ENCODE peak calls at places on chromosomes 7 and 10, in six cellular contexts. One of them, this sample, is unnamed.
A peak's percentile ranks its signal among the peaks of the same experiment; 100 is the strongest.

GRCh38 chr10:33031171-33031570 is 73.1 kb upstream of the ITGB1 start:
- DNase-seq in astrocyte of the spinal cord: no peak
- DNase-seq in CD4-positive, CD25-positive, alpha-beta regulatory T cell: no peak
- DNase-seq in tibial nerve: no peak
- DNase-seq in sigmoid colon: no peak
- DNase-seq in BJ: no peak
- DNase-seq in this sample: no peak

GRCh38 chr7:1917221-1918062 is 247.4 kb downstream of the ELFN1 start:
- DNase-seq in astrocyte of the spinal cord: no peak
- DNase-seq in CD4-positive, CD25-positive, alpha-beta regulatory T cell: no peak
- DNase-seq in tibial nerve: no peak
- DNase-seq in sigmoid colon: no peak
- DNase-seq in BJ: no peak
- DNase-seq in this sample: no peak

GRCh38 chr10:26780793-26781601 is 79.8 kb downstream of the ABI1 start:
- DNase-seq in astrocyte of the spinal cord: peak; percentile 88
- DNase-seq in CD4-positive, CD25-positive, alpha-beta regulatory T cell: no peak
- DNase-seq in tibial nerve: no peak
- DNase-seq in sigmoid colon: no peak
- DNase-seq in BJ: peak; percentile 84
- DNase-seq in this sample: no peak

GRCh38 chr7:105849122-105849855 is 27.1 kb downstream of the ATXN7L1 start:
- DNase-seq in astrocyte of the spinal cord: no peak
- DNase-seq in CD4-positive, CD25-positive, alpha-beta regulatory T cell: peak; percentile 71
- DNase-seq in tibial nerve: no peak
- DNase-seq in sigmoid colon: no peak
- DNase-seq in BJ: no peak
- DNase-seq in this sample: peak; percentile 35

GRCh38 chr10:133176546-133176945 is 16.5 kb downstream of the KNDC1 start:
- DNase-seq in astrocyte of the spinal cord: no peak
- DNase-seq in CD4-positive, CD25-positive, alpha-beta regulatory T cell: no peak
- DNase-seq in tibial nerve: no peak
- DNase-seq in sigmoid colon: peak; percentile 40
- DNase-seq in BJ: no peak
- DNase-seq in this sample: no peak

GRCh38 chr7:131836733-131837132 is 280.3 kb upstream of the PODXL start:
- DNase-seq in astrocyte of the spinal cord: no peak
- DNase-seq in CD4-positive, CD25-positive, alpha-beta regulatory T cell: no peak
- DNase-seq in tibial nerve: no peak
- DNase-seq in sigmoid colon: no peak
- DNase-seq in BJ: no peak
- DNase-seq in this sample: peak; percentile 11

GRCh38 chr7:129313282-129313681 is 88.5 kb downstream of the AHCYL2 start:
- DNase-seq in astrocyte of the spinal cord: no peak
- DNase-seq in CD4-positive, CD25-positive, alpha-beta regulatory T cell: no peak
- DNase-seq in tibial nerve: no peak
- DNase-seq in sigmoid colon: no peak
- DNase-seq in BJ: no peak
- DNase-seq in this sample: no peak

GRCh38 chr7:155670521-155670920 is 26.1 kb downstream of the RBM33 start:
- DNase-seq in astrocyte of the spinal cord: no peak
- DNase-seq in CD4-positive, CD25-positive, alpha-beta regulatory T cell: no peak
- DNase-seq in tibial nerve: no peak
- DNase-seq in sigmoid colon: no peak
- DNase-seq in BJ: no peak
- DNase-seq in this sample: no peak

GRCh38 chr7:103870664-103871063 is 118.8 kb downstream of the RELN start:
- DNase-seq in astrocyte of the spinal cord: no peak
- DNase-seq in CD4-positive, CD25-positive, alpha-beta regulatory T cell: no peak
- DNase-seq in tibial nerve: no peak
- DNase-seq in sigmoid colon: no peak
- DNase-seq in BJ: no peak
- DNase-seq in this sample: no peak

GRCh38 chr7:144812379-144813283 is 23.2 kb downstream of the TPK1 start:
- DNase-seq in astrocyte of the spinal cord: no peak
- DNase-seq in CD4-positive, CD25-positive, alpha-beta regulatory T cell: peak; percentile 66
- DNase-seq in tibial nerve: no peak
- DNase-seq in sigmoid colon: no peak
- DNase-seq in BJ: no peak
- DNase-seq in this sample: peak; percentile 56

GRCh38 chr7:96303686-96304443 is 18.0 kb downstream of the SLC25A13 start:
- DNase-seq in astrocyte of the spinal cord: peak; percentile 85
- DNase-seq in CD4-positive, CD25-positive, alpha-beta regulatory T cell: no peak
- DNase-seq in tibial nerve: no peak
- DNase-seq in sigmoid colon: no peak
- DNase-seq in BJ: peak; percentile 32
- DNase-seq in this sample: no peak

GRCh38 chr7:82335927-82336326 is 107.7 kb downstream of the CACNA2D1 start:
- DNase-seq in astrocyte of the spinal cord: peak; percentile 9
- DNase-seq in CD4-positive, CD25-positive, alpha-beta regulatory T cell: no peak
- DNase-seq in tibial nerve: no peak
- DNase-seq in sigmoid colon: no peak
- DNase-seq in BJ: no peak
- DNase-seq in this sample: peak; percentile 1

GRCh38 chr7:114047889-114048288 is 129.1 kb upstream of the PPP1R3A start:
- DNase-seq in astrocyte of the spinal cord: peak; percentile 52
- DNase-seq in CD4-positive, CD25-positive, alpha-beta regulatory T cell: no peak
- DNase-seq in tibial nerve: no peak
- DNase-seq in sigmoid colon: no peak
- DNase-seq in BJ: no peak
- DNase-seq in this sample: no peak

GRCh38 chr7:128742206-128742605 is 3.0 kb downstream of the CALU start:
- DNase-seq in astrocyte of the spinal cord: peak; percentile 66
- DNase-seq in CD4-positive, CD25-positive, alpha-beta regulatory T cell: no peak
- DNase-seq in tibial nerve: no peak
- DNase-seq in sigmoid colon: no peak
- DNase-seq in BJ: peak; percentile 51
- DNase-seq in this sample: no peak

GRCh38 chr7:158500651-158501052 is 87.0 kb downstream of the PTPRN2 start:
- DNase-seq in astrocyte of the spinal cord: no peak
- DNase-seq in CD4-positive, CD25-positive, alpha-beta regulatory T cell: no peak
- DNase-seq in tibial nerve: no peak
- DNase-seq in sigmoid colon: no peak
- DNase-seq in BJ: no peak
- DNase-seq in this sample: no peak

GRCh38 chr7:115600196-115600595 is 430.4 kb downstream of the TFEC start:
- DNase-seq in astrocyte of the spinal cord: peak; percentile 5
- DNase-seq in CD4-positive, CD25-positive, alpha-beta regulatory T cell: no peak
- DNase-seq in tibial nerve: no peak
- DNase-seq in sigmoid colon: no peak
- DNase-seq in BJ: no peak
- DNase-seq in this sample: no peak

GRCh38 chr10:78069151-78069550 is 35.5 kb downstream of the RPS24 start:
- DNase-seq in astrocyte of the spinal cord: no peak
- DNase-seq in CD4-positive, CD25-positive, alpha-beta regulatory T cell: no peak
- DNase-seq in tibial nerve: no peak
- DNase-seq in sigmoid colon: no peak
- DNase-seq in BJ: no peak
- DNase-seq in this sample: no peak

GRCh38 chr7:21368317-21368716 is 59.6 kb upstream of the SP4 start:
- DNase-seq in astrocyte of the spinal cord: no peak
- DNase-seq in CD4-positive, CD25-positive, alpha-beta regulatory T cell: no peak
- DNase-seq in tibial nerve: no peak
- DNase-seq in sigmoid colon: no peak
- DNase-seq in BJ: no peak
- DNase-seq in this sample: no peak

GRCh38 chr7:91850455-91850854 is 30.0 kb downstream of the MTERF1 start:
- DNase-seq in astrocyte of the spinal cord: peak; percentile 27
- DNase-seq in CD4-positive, CD25-positive, alpha-beta regulatory T cell: no peak
- DNase-seq in tibial nerve: no peak
- DNase-seq in sigmoid colon: no peak
- DNase-seq in BJ: no peak
- DNase-seq in this sample: no peak

GRCh38 chr7:92797693-92798092 is 38.7 kb downstream of the CDK6 start:
- DNase-seq in astrocyte of the spinal cord: no peak
- DNase-seq in CD4-positive, CD25-positive, alpha-beta regulatory T cell: no peak
- DNase-seq in tibial nerve: no peak
- DNase-seq in sigmoid colon: no peak
- DNase-seq in BJ: no peak
- DNase-seq in this sample: no peak

GRCh38 chr7:36430881-36431280 is 41.2 kb downstream of the ANLN start:
- DNase-seq in astrocyte of the spinal cord: no peak
- DNase-seq in CD4-positive, CD25-positive, alpha-beta regulatory T cell: no peak
- DNase-seq in tibial nerve: no peak
- DNase-seq in sigmoid colon: no peak
- DNase-seq in BJ: no peak
- DNase-seq in this sample: no peak

GRCh38 chr10:93461124-93461806 is 20.9 kb downstream of the MYOF start:
- DNase-seq in astrocyte of the spinal cord: peak; percentile 84
- DNase-seq in CD4-positive, CD25-positive, alpha-beta regulatory T cell: no peak
- DNase-seq in tibial nerve: no peak
- DNase-seq in sigmoid colon: peak; percentile 26
- DNase-seq in BJ: no peak
- DNase-seq in this sample: no peak

DNA sequence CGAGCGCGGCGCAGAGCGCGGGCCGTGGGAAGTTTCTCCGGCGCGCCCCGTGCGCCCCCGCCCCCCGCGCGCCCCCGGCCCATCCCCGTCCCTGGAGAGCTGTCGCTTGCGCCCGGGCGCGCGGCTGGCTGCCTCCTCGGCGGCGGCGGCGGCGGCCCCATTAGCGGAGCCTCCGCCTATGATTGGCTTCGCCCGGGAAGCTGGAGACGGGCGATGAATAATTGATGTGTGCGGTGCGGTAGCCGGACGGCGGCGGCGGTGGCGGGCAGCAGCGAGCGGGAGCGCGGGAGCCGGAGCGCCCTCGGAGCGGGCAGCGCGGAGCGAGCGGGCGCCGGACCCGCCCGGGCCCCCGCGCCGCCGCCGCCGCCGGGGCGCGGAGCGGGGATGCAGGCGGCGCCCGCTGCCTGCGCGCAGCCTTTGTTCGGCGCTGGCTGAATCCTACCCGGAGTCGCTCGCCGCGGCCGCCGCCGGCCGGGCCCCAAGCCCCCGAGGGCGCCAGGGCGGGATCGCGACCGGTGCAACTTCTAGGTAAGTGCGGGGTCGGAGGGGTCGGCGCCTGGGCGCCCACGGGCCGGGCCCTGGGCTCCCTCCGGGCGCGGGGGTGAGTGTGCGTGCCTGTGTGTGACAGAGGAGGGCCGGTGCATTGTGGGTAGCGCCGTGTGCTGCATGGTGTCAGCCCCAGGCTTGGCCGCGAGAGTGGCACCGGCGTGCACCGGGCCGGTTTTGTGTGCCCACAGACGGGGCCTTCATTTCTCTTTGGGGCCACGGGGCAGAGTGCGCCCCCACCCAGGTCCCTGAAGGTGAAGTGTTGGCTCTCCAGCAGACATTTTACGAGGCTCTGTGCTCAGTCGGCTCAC is 103.8 kb upstream of the PPIF start:
- DNase-seq in astrocyte of the spinal cord: peak; percentile 32
- DNase-seq in CD4-positive, CD25-positive, alpha-beta regulatory T cell: peak; percentile 42
- DNase-seq in tibial nerve: no peak
- DNase-seq in sigmoid colon: peak; percentile 87
- DNase-seq in BJ: no peak
- DNase-seq in this sample: peak; percentile 68
- H3K4me3 ChIP-seq in astrocyte of the spinal cord: peak overlapping the region; percentile 42
- H3K4me3 ChIP-seq in CD4-positive, CD25-positive, alpha-beta regulatory T cell: peak overlapping the region; percentile 57
- H3K4me3 ChIP-seq in tibial nerve: peak overlapping the region; percentile 49
- H3K4me3 ChIP-seq in sigmoid colon: peak overlapping the region; percentile 49
- H3K4me3 ChIP-seq in BJ: peak overlapping the region; percentile 46
- H3K4me3 ChIP-seq in this sample: peak overlapping the region; percentile 73

DNA sequence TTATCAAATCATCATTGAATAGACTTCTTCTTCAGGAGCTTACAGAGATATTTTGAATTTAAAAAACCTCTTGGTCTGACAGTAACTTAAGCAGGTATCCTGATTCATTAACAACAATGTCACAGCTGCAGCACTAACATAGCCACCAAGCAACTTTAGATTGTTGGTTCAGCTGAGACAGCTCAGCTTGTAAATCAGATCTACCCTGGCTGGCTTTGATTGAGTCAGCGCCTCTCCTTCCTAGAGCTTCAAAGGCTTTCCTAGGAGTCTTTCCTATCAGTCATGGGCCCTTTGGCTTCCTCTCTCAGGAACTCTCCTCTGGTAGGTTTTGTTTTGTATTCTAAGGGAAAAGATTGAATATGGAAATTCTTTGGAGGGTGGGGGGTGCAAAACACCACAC is 70.7 kb upstream of the STEAP4 start:
- DNase-seq in astrocyte of the spinal cord: no peak
- DNase-seq in CD4-positive, CD25-positive, alpha-beta regulatory T cell: no peak
- DNase-seq in tibial nerve: no peak
- DNase-seq in sigmoid colon: no peak
- DNase-seq in BJ: no peak
- DNase-seq in this sample: no peak
- H3K4me3 ChIP-seq in astrocyte of the spinal cord: no peak overlapping the region
- H3K4me3 ChIP-seq in CD4-positive, CD25-positive, alpha-beta regulatory T cell: no peak overlapping the region
- H3K4me3 ChIP-seq in tibial nerve: no peak overlapping the region
- H3K4me3 ChIP-seq in sigmoid colon: no peak overlapping the region
- H3K4me3 ChIP-seq in BJ: no peak overlapping the region
- H3K4me3 ChIP-seq in this sample: no peak overlapping the region

DNA sequence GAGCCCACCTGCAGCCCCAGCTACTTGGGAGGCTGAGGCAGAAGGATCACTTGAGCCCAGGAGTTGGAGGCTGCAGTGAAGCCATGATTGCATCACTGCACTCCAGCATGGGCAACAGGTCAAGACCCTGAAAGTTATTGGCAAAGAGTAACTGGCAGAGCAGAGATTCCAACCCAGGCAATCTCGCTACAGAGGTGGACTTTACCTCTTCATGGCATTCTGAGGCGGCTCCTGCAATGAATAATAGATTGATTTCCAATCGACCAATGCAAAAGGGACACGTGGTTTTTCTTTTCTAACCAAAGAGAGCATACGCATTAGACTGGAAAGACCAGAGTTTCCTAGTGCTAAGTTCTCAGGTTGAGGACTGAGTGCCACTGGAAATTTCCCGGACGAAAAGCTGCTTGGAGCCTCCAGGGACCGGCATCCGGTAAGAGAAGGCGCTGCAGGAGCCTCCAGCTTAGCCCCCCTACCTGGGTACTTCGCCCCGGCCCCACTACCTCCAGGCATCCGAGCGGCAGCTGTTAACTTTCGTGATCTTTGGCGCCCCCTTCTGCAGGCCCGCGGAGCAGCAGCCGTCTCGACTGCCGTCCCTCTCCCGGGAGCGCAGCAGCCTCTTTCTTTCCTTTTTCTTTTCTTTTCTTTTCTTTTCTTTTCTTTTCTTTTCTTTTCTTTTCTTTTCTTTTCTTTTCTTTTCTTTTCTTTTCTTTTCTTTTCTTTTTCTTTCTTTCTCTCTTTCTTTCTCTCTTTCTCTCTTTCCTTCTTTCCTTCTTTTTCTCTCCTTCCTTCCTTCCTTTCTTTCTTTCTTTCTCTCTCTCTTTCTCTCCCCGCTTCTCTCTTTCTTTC is 4.1 kb downstream of the MBLAC1 start:
- DNase-seq in astrocyte of the spinal cord: peak; percentile 48
- DNase-seq in CD4-positive, CD25-positive, alpha-beta regulatory T cell: peak; percentile 80
- DNase-seq in tibial nerve: peak; percentile 80
- DNase-seq in sigmoid colon: peak; percentile 89
- DNase-seq in BJ: no peak
- DNase-seq in this sample: peak; percentile 44
- H3K4me3 ChIP-seq in astrocyte of the spinal cord: no peak overlapping the region
- H3K4me3 ChIP-seq in CD4-positive, CD25-positive, alpha-beta regulatory T cell: no peak overlapping the region
- H3K4me3 ChIP-seq in tibial nerve: no peak overlapping the region
- H3K4me3 ChIP-seq in sigmoid colon: no peak overlapping the region
- H3K4me3 ChIP-seq in BJ: no peak overlapping the region
- H3K4me3 ChIP-seq in this sample: peak overlapping the region; percentile 27

DNA sequence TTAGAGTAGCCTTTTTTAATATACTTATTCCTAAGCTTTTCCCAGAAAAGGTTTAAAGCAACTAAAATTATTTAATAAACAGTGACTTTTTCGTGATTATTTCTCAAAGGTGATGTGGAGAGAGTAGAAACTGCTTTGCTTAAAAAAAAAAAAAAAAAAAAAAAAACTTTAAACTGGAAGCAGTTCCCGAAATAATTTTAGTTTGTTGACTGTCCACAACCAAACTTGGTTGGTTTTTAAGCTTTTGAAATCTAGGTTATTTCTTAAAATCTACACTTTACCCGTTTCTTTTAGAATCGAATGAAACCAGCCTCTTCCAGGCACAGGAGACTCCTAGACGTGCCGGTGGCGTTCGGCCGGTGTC is 7.2 kb downstream of the SKAP2 start:
- DNase-seq in astrocyte of the spinal cord: no peak
- DNase-seq in CD4-positive, CD25-positive, alpha-beta regulatory T cell: no peak
- DNase-seq in tibial nerve: no peak
- DNase-seq in sigmoid colon: no peak
- DNase-seq in BJ: no peak
- DNase-seq in this sample: no peak
- H3K4me3 ChIP-seq in astrocyte of the spinal cord: peak overlapping the region; percentile 36
- H3K4me3 ChIP-seq in CD4-positive, CD25-positive, alpha-beta regulatory T cell: no peak overlapping the region
- H3K4me3 ChIP-seq in tibial nerve: peak overlapping the region; percentile 29
- H3K4me3 ChIP-seq in sigmoid colon: peak overlapping the region; percentile 18
- H3K4me3 ChIP-seq in BJ: no peak overlapping the region
- H3K4me3 ChIP-seq in this sample: no peak overlapping the region